ENCODE peak calls at places on chromosomes 5 and 9, in four cellular contexts. One of them, this sample, is unnamed.

GRCh38 chr9:94860678-94861588 is 134.4 kb downstream of the AOPEP start:
- DNase-seq in SK-N-SH: no peak
- DNase-seq in K562: no peak
- DNase-seq in stromal cell of bone marrow: peak
- DNase-seq in this sample: no peak

GRCh38 chr9:113247640-113248039 is 26.3 kb downstream of the SLC31A1 start:
- DNase-seq in SK-N-SH: no peak
- DNase-seq in K562: no peak
- DNase-seq in stromal cell of bone marrow: no peak
- DNase-seq in this sample: no peak

GRCh38 chr5:159412284-159413046 is 82.2 kb upstream of the IL12B start:
- DNase-seq in SK-N-SH: no peak
- DNase-seq in K562: no peak
- DNase-seq in stromal cell of bone marrow: no peak
- DNase-seq in this sample: no peak

GRCh38 chr9:112620998-112621694 is 96.8 kb downstream of the INIP start:
- DNase-seq in SK-N-SH: no peak
- DNase-seq in K562: no peak
- DNase-seq in stromal cell of bone marrow: no peak
- DNase-seq in this sample: no peak

GRCh38 chr9:127528407-127529251 is 77.3 kb downstream of the LRSAM1 start:
- DNase-seq in SK-N-SH: no peak
- DNase-seq in K562: no peak
- DNase-seq in stromal cell of bone marrow: no peak
- DNase-seq in this sample: no peak

GRCh38 chr5:160175438-160176218 is 53.7 kb upstream of the FABP6 start:
- DNase-seq in SK-N-SH: peak
- DNase-seq in K562: no peak
- DNase-seq in stromal cell of bone marrow: no peak
- DNase-seq in this sample: no peak

GRCh38 chr5:69212022-69212421 is 22.6 kb downstream of the CENPH start:
- DNase-seq in SK-N-SH: no peak
- DNase-seq in K562: no peak
- DNase-seq in stromal cell of bone marrow: no peak
- DNase-seq in this sample: no peak

GRCh38 chr5:11777096-11777495 is 127.2 kb downstream of the CTNND2 start:
- DNase-seq in SK-N-SH: no peak
- DNase-seq in K562: no peak
- DNase-seq in stromal cell of bone marrow: no peak
- DNase-seq in this sample: no peak

GRCh38 chr9:108549184-108549583 is 306.6 kb downstream of the ACTL7B start:
- DNase-seq in SK-N-SH: no peak
- DNase-seq in K562: no peak
- DNase-seq in stromal cell of bone marrow: no peak
- DNase-seq in this sample: no peak